ENCODE peak calls at places on chromosomes 6 and 20, in nine cellular contexts. B is spleen; N is endodermal cell; V is ELF-1; G is stimulated activated CD4-positive, alpha-beta T cell treated with anti-CD3 and anti-CD28 coated beads, Interleukin-12 subunit alpha, Interleukin-12 subunit beta, amount 100 ng/mL, for 4 hours; I is hippocampal formation; L is fibroblast of villous mesenchyme; Y is upper lobe of left lung; P is EH. R is an unnamed sample.

GRCh38 chr6:57262491-57262890 is 40.4 kb upstream of the RAB23 start:
- DNase-seq in B (no peak), N (no peak), V (no peak), G (no peak), I (peak), L (peak), Y (no peak), P (peak), R (no peak)

GRCh38 chr20:49450281-49450707 is 32.2 kb downstream of the KCNB1 start:
- DNase-seq in B (no peak), N (peak), V (peak), G (no peak), I (peak), L (no peak), Y (no peak), P (no peak), R (no peak)

GRCh38 chr6:113758725-113759576 is 98.2 kb upstream of the MARCKS start:
- DNase-seq in B (no peak), N (no peak), V (no peak), G (no peak), I (no peak), L (peak), Y (no peak), P (peak), R (no peak)

GRCh38 chr20:4161447-4162251 is 146.3 kb upstream of the RNF24 start:
- DNase-seq in B (peak), N (peak), V (no peak), G (no peak), I (no peak), L (no peak), Y (peak), P (no peak), R (peak)

GRCh38 chr20:17971571-17972013 is 2.8 kb downstream of the MGME1 start:
- DNase-seq in B (no peak), N (peak), V (peak), G (no peak), I (no peak), L (peak), Y (no peak), P (peak), R (no peak)

GRCh38 chr6:119348308-119349040 is 1.1 kb downstream of the MAN1A1 start:
- DNase-seq in B (peak), N (peak), V (peak), G (peak), I (no peak), L (no peak), Y (peak), P (peak), R (no peak)

GRCh38 chr20:11780765-11781369 is 136.8 kb upstream of the BTBD3 start:
- DNase-seq in B (no peak), N (no peak), V (no peak), G (no peak), I (no peak), L (no peak), Y (no peak), P (no peak), R (no peak)

GRCh38 chr6:35955071-35955470 is 34.2 kb upstream of the SRPK1 start:
- DNase-seq in B (no peak), N (no peak), V (no peak), G (no peak), I (no peak), L (no peak), Y (no peak), P (peak), R (no peak)

GRCh38 chr6:135941275-135941674 is 89.8 kb downstream of the PDE7B start:
- DNase-seq in B (no peak), N (no peak), V (no peak), G (no peak), I (no peak), L (peak), Y (no peak), P (peak), R (no peak)

GRCh38 chr20:4666001-4666470 is 55.7 kb upstream of the PRND start:
- DNase-seq in B (no peak), N (no peak), V (no peak), G (no peak), I (no peak), L (peak), Y (peak), P (peak), R (peak)

GRCh38 chr6:139568956-139569538 is 194.6 kb upstream of the CITED2 start:
- DNase-seq in B (no peak), N (no peak), V (no peak), G (no peak), I (no peak), L (peak), Y (peak), P (peak), R (no peak)

GRCh38 chr20:23622839-23623343 is 14.9 kb downstream of the CST3 start:
- DNase-seq in B (no peak), N (peak), V (peak), G (no peak), I (no peak), L (peak), Y (peak), P (peak), R (peak)

GRCh38 chr20:24100370-24101011 is 111.9 kb upstream of the GGTLC1 start:
- DNase-seq in B (no peak), N (peak), V (peak), G (peak), I (peak), L (peak), Y (peak), P (peak), R (no peak)